ENCODE peak calls at places on chromosomes 7 and 10, in eight cellular contexts. E is uterus, B is transverse colon, Z is breast epithelium, T is A549, I is heart left ventricle, Y is suprapubic skin, V is Peyer's patch. G is an unnamed sample.

GRCh38 chr10:62373995-62374861 is at the start of gene ZNF365:
- DNase-seq in E (no peak), B (no peak), Z (no peak), T (peak), I (peak), Y (no peak), V (peak), G (no peak)

GRCh38 chr7:13414661-13415105 is 574.8 kb downstream of the ETV1 start:
- DNase-seq in E (no peak), B (no peak), Z (no peak), T (no peak), I (no peak), Y (no peak), V (no peak), G (no peak)

GRCh38 chr7:156017431-156017830 is 205.2 kb upstream of the SHH start:
- DNase-seq in E (no peak), B (no peak), Z (no peak), T (no peak), I (no peak), Y (no peak), V (peak), G (peak)

GRCh38 chr10:107545717-107546116 is 381.2 kb upstream of the SORCS1 start:
- DNase-seq in E (no peak), B (no peak), Z (no peak), T (no peak), I (no peak), Y (no peak), V (no peak), G (no peak)

GRCh38 chr7:50363327-50364060 is 59.0 kb downstream of the IKZF1 start:
- DNase-seq in E (no peak), B (no peak), Z (no peak), T (no peak), I (no peak), Y (no peak), V (no peak), G (no peak)

GRCh38 chr7:98251251-98251843 is 685 bp downstream of the TECPR1 start:
- DNase-seq in E (peak), B (peak), Z (peak), T (no peak), I (no peak), Y (no peak), V (peak), G (no peak)

GRCh38 chr10:78650122-78650521 is 418.6 kb upstream of the ZMIZ1 start:
- DNase-seq in E (no peak), B (no peak), Z (no peak), T (no peak), I (no peak), Y (no peak), V (no peak), G (no peak)

GRCh38 chr7:636396-636795 is 90.1 kb upstream of the DNAAF5 start:
- DNase-seq in E (no peak), B (no peak), Z (no peak), T (peak), I (no peak), Y (no peak), V (no peak), G (peak)

GRCh38 chr7:135923700-135924261 is 53.4 kb downstream of the MTPN start:
- DNase-seq in E (no peak), B (no peak), Z (no peak), T (peak), I (no peak), Y (no peak), V (no peak), G (no peak)

GRCh38 chr10:48568131-48568530 is 36.7 kb downstream of the ARHGAP22 start:
- DNase-seq in E (no peak), B (no peak), Z (no peak), T (no peak), I (no peak), Y (no peak), V (no peak), G (no peak)

GRCh38 chr10:64271508-64271907 is 750.3 kb downstream of the REEP3 start:
- DNase-seq in E (no peak), B (no peak), Z (no peak), T (no peak), I (no peak), Y (no peak), V (no peak), G (no peak)

GRCh38 chr10:128084364-128084763 is 41.9 kb downstream of the MKI67 start:
- DNase-seq in E (no peak), B (no peak), Z (no peak), T (no peak), I (no peak), Y (peak), V (peak), G (no peak)

GRCh38 chr7:94295805-94296204 is 98.9 kb upstream of the COL1A2 start:
- DNase-seq in E (peak), B (no peak), Z (no peak), T (peak), I (no peak), Y (no peak), V (no peak), G (peak)

GRCh38 chr7:139106959-139107358 is 2.6 kb downstream of the ZC3HAV1 start:
- DNase-seq in E (no peak), B (no peak), Z (no peak), T (no peak), I (no peak), Y (no peak), V (no peak), G (no peak)

GRCh38 chr7:151456782-151457181 is 16.8 kb upstream of the CRYGN start:
- DNase-seq in E (no peak), B (no peak), Z (no peak), T (no peak), I (no peak), Y (no peak), V (peak), G (no peak)

GRCh38 chr7:2609001-2609411 is 22.8 kb upstream of the TTYH3 start:
- DNase-seq in E (no peak), B (no peak), Z (no peak), T (peak), I (no peak), Y (no peak), V (peak), G (no peak)

GRCh38 chr10:43314626-43315025 is 47.8 kb upstream of the RASGEF1A start:
- DNase-seq in E (no peak), B (no peak), Z (no peak), T (no peak), I (no peak), Y (no peak), V (no peak), G (no peak)

GRCh38 chr7:957418-958220 is 3.1 kb upstream of the ADAP1 start:
- DNase-seq in E (no peak), B (peak), Z (no peak), T (no peak), I (peak), Y (no peak), V (peak), G (no peak)

GRCh38 chr10:4652111-4653010 is 173.6 kb upstream of the AKR1E2 start:
- DNase-seq in E (no peak), B (no peak), Z (no peak), T (no peak), I (no peak), Y (no peak), V (no peak), G (no peak)

GRCh38 chr7:47814905-47815613 is 133.2 kb downstream of the PKD1L1 start:
- DNase-seq in E (no peak), B (no peak), Z (no peak), T (no peak), I (no peak), Y (no peak), V (no peak), G (no peak)

GRCh38 chr10:14904316-14904732 is 25.7 kb downstream of the SUV39H2 start:
- DNase-seq in E (no peak), B (no peak), Z (no peak), T (peak), I (no peak), Y (no peak), V (no peak), G (no peak)

GRCh38 chr10:50496228-50496627 is 127.5 kb downstream of the SGMS1 start:
- DNase-seq in E (no peak), B (no peak), Z (no peak), T (no peak), I (no peak), Y (no peak), V (no peak), G (no peak)

GRCh38 chr10:79067241-79068202 is 1.2 kb upstream of the ZMIZ1 start:
- DNase-seq in E (peak), B (peak), Z (peak), T (peak), I (peak), Y (peak), V (peak), G (peak)

GRCh38 chr7:77426521-77427051 is 10.4 kb upstream of the GSAP start:
- DNase-seq in E (no peak), B (no peak), Z (no peak), T (no peak), I (no peak), Y (no peak), V (no peak), G (no peak)

GRCh38 chr10:126690534-126690933 is 20.0 kb upstream of the C10orf90 start:
- DNase-seq in E (no peak), B (no peak), Z (no peak), T (no peak), I (no peak), Y (no peak), V (no peak), G (no peak)

DNA sequence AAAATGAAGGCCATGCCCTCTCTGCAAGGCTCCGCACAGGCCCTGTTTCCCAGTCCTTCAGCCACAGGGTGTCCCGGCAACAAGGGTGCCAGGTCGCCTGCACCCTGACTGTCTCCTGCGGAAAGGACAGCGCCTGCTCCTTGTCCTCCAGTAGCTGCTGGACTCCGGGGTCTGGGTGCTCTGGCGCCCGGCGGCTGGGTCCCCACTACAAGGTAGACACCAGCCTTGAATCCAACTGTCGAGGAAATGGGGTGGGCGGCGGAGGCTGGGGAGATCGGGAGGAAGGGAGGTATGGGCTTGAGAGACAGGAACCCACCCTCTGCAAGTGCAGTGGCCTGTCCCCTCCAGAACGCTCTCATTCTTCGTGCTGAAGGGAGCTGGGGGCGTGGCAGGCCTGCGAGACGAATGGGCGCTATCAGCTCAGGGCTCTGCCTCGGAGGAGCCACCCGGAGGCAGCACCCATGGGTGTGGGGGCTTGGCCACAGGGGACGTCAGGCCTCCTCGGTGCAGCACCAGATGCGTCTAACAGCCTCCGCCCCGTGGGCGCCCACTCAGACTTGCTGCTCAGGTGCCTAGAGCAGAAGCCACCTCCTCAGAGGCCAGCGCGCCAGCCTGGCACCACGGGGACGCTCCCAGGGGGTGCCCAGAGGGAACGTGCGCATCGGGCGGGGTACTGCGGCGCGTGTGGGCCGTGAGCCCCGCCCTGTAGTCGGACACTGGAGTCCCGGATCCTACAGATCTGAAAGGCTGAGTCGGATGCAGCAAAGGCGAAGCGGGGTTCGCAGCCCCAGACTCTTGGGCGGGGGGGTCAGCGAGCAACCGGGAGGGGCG is 15.6 kb downstream of the ADAM8 start:
- DNase-seq in E (peak), B (peak), Z (peak), T (peak), I (peak), Y (no peak), V (peak), G (peak)
- TF ChIP-seq POLR2A in E (no peak), B (peak), Z (no peak), T (peak), I (no peak), Y (no peak), V (no peak), G (no peak)

DNA sequence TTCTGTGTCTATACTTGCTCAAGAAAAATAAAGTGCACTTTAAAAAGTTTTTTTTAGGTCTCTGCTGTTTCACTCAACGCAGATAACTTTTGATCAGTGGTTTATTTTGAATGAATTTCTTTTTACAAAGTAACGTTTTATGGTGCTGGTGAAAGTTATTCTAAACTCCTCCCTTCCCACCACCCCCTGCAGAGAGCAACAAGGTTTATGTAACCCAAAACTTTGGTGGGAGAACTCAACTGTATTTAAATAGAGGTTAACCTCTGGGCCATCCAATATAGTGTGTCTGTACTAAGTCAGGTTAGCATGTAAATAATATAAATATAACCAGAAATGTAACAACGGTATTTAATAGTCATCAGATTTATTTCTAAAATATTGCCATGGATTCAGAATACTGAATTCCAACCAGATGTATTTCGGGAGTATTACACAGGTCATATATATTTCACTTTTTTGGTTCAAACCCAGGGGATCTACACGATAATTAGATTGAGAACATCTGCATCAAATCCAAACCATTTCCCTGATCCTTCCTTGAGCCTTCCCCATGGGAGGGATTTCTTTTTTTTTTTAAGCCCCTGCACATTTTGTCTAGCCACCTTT is 3.9 kb upstream of the CUX1 start:
- DNase-seq in E (no peak), B (no peak), Z (no peak), T (no peak), I (no peak), Y (no peak), V (no peak), G (peak)
- H3K27ac ChIP-seq in E (peak), B (peak), Z (no peak), T (peak), I (no peak), Y (no peak), V (peak), G (no peak)

GRCh38 chr7:31919678-31920369 is 150.4 kb downstream of the PDE1C start:
- DNase-seq in E (no peak), B (no peak), Z (no peak), T (no peak), I (no peak), Y (no peak), V (no peak), G (no peak)
- TF ChIP-seq POLR2A in E (no peak), B (no peak), Z (no peak), T (no peak), I (no peak), Y (no peak), V (no peak), G (no peak)

GRCh38 chr7:23430902-23431259 is 39.4 kb downstream of the IGF2BP3 start:
- DNase-seq in E (no peak), B (no peak), Z (no peak), T (no peak), I (no peak), Y (no peak), V (no peak), G (no peak)
- H3K27ac ChIP-seq in E (no peak), B (no peak), Z (no peak), T (peak), I (no peak), Y (no peak), V (no peak), G (no peak)

DNA sequence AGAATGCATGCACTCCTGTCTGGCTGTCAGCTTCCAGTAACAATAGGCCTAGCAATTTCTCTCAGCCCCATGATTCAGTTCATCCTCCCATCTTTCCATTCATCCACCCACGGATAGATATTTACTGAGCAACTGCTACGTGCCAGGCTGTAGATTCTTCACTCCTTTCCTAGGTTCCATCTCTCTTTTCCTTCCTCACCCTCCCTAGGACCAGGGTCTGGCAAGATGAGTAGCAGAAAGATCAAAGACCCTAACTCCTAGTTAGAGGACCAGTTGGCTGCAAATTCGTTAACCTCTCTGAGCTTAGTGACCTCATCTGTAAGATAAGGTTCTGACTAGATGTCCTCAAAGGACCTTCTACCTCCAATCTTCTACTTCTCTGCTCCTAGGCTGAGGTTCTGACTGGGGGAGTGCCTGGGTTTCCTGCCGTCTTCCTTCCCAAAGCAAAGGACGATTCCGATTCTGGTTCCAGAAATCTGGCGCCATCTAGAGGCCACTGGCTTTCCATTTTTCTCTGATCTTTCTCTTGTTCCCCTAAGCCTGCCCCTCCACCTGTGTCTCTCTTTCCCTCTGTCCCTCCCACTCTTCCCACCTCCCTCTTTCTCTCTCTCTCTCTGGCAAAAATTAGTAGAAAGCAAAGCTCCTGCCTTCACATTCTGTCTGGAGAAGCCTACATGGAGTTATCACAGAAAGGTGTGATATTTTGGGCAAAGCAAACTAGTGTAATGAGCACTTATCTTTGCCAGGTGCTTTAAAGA is 26.2 kb downstream of the TBATA start:
- DNase-seq in E (peak), B (peak), Z (peak), T (peak), I (peak), Y (no peak), V (peak), G (peak)
- TF ChIP-seq POLR2A in E (no peak), B (no peak), Z (no peak), T (no peak), I (no peak), Y (no peak), V (no peak), G (no peak)

GRCh38 chr10:3484306-3485187 is 300.5 kb downstream of the KLF6 start:
- DNase-seq in E (no peak), B (no peak), Z (no peak), T (no peak), I (no peak), Y (no peak), V (peak), G (no peak)

GRCh38 chr10:3481496-3481895 is 303.5 kb downstream of the KLF6 start:
- DNase-seq in E (no peak), B (no peak), Z (no peak), T (no peak), I (no peak), Y (no peak), V (peak), G (no peak)

GRCh38 chr10:3481000-3481335 is 304.0 kb downstream of the KLF6 start:
- DNase-seq in E (no peak), B (no peak), Z (no peak), T (no peak), I (no peak), Y (no peak), V (peak), G (no peak)

GRCh38 chr10:3480281-3480999 is 304.6 kb downstream of the KLF6 start:
- DNase-seq in E (no peak), B (no peak), Z (no peak), T (no peak), I (no peak), Y (no peak), V (peak), G (no peak)

GRCh38 chr10:3482200-3482993 is 302.6 kb downstream of the KLF6 start:
- DNase-seq in E (peak), B (peak), Z (peak), T (peak), I (no peak), Y (no peak), V (peak), G (peak)
- H3K27ac ChIP-seq in E (peak), B (peak), Z (peak), T (no peak), I (no peak), Y (peak), V (peak), G (no peak)

GRCh38 chr10:102917314-102917961 is 656 bp upstream of the CNNM2 start:
- DNase-seq in E (peak), B (peak), Z (peak), T (peak), I (peak), Y (peak), V (peak), G (peak)
- TF ChIP-seq POLR2A in E (no peak), B (no peak), Z (no peak), T (no peak), I (no peak), Y (no peak), V (peak), G (no peak)

G was measured in testis.